ENCODE peak calls at places on chromosome 9, in five cellular contexts. K is neural progenitor cell, H is fibroblast of lung, Z is ovary, O is cardiac muscle cell. R is an unnamed sample.

GRCh38 chr9:7536310-7536939 is 263.2 kb downstream of the DMAC1 start:
- DNase-seq in O (peak; percentile 80), K (peak; percentile 74), H (peak; percentile 29), Z (peak; percentile 33), R (no peak)

GRCh38 chr9:21228122-21228521 is at the start of gene IFNA17:
- DNase-seq in K (no peak), H (no peak), Z (no peak), O (no peak), R (no peak)

GRCh38 chr9:23123048-23123632 is 676.5 kb downstream of the DMRTA1 start:
- DNase-seq in H (peak; percentile 33), Z (no peak), O (peak; percentile 13), K (peak; percentile 69), R (no peak)

GRCh38 chr9:71223953-71224538 is 102.6 kb upstream of the TRPM3 start:
- DNase-seq in Z (no peak), O (peak; percentile 26), K (peak; percentile 16), H (no peak), R (no peak)

GRCh38 chr9:89969156-89969566 is 364.3 kb downstream of the GADD45G start:
- DNase-seq in Z (no peak), K (no peak), H (peak; percentile 77), O (no peak), R (no peak)

GRCh38 chr9:99907208-99907532 is 716 bp downstream of the STX17 start:
- DNase-seq in O (no peak), H (no peak), Z (no peak), K (no peak), R (no peak)

GRCh38 chr9:94005272-94005901 is 50.2 kb upstream of the BARX1 start:
- DNase-seq in H (peak; percentile 33), Z (no peak), K (no peak), O (peak; percentile 69), R (no peak)

GRCh38 chr9:94014066-94014654 is 59.0 kb upstream of the BARX1 start:
- DNase-seq in H (peak; percentile 34), K (peak; percentile 68), O (peak; percentile 71), Z (no peak), R (no peak)

GRCh38 chr9:757246-757881 is 84.1 kb upstream of the DMRT1 start:
- DNase-seq in Z (no peak), H (peak; percentile 60), K (peak; percentile 68), O (peak; percentile 73), R (peak; percentile 58)

GRCh38 chr9:13962006-13962405 is 351.9 kb downstream of the NFIB start:
- DNase-seq in K (no peak), O (peak; percentile 59), H (no peak), Z (no peak), R (no peak)

DNA sequence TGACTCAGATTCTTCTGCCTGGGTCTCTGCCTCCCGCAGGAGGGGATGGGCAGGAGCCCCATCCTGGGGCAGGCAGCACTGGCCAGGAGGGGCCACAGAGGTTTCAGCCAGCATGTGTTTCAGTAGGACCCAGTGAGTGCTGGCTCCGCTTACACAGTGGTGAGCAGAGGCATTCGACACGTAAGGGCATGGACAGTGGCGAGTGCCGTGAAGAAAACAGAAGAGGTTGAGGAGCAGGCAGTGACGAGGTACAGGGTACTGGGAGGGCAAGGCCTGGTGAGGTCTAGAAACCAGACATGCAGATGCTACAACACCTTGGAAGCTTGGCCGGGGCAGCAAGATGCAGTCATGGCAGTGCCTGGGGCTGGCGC is 41.5 kb downstream of the CACNA1B start:
- DNase-seq in O (no peak), H (no peak), K (no peak), Z (no peak), R (no peak)
- H3K9me3 ChIP-seq in O (no peaks in the 10 kb centered on the region), H (no peaks in the 10 kb centered on the region), K (no peaks in the 10 kb centered on the region), Z (no peaks in the 10 kb centered on the region), R (no peaks in the 10 kb centered on the region)

GRCh38 chr9:92846662-92847145 is 31.1 kb downstream of the ZNF484 start:
- DNase-seq in H (no peak), K (no peak), O (no peak), Z (no peak), R (no peak)
- H3K9me3 ChIP-seq in H (peaks cover 4% of the 10 kb centered on the region), K (peaks cover 38% of the 10 kb centered on the region), O (no peaks in the 10 kb centered on the region), Z (peaks cover 34% of the 10 kb centered on the region), R (peaks cover 68% of the 10 kb centered on the region)

GRCh38 chr9:60545346-60546315 is 368.6 kb upstream of the SPATA31A5 start:
- DNase-seq in Z (no peak), K (no peak), H (no peak), O (no peak), R (no peak)

GRCh38 chr9:60546406-60546805 is 367.8 kb upstream of the SPATA31A5 start:
- DNase-seq in O (no peak), Z (no peak), H (no peak), K (no peak), R (no peak)
- H3K9me3 ChIP-seq in O (no peaks in the 10 kb centered on the region), Z (peaks cover 8% of the 10 kb centered on the region), H (no peaks in the 10 kb centered on the region), K (peaks cover 7% of the 10 kb centered on the region), R (peaks cover 17% of the 10 kb centered on the region)

GRCh38 chr9:79847074-79847473 is 275.3 kb downstream of the TLE4 start:
- DNase-seq in H (no peak), O (no peak), Z (no peak), K (no peak), R (no peak)
- H3K9me3 ChIP-seq in H (no peaks in the 10 kb centered on the region), O (no peaks in the 10 kb centered on the region), Z (no peaks in the 10 kb centered on the region), K (peaks cover 15% of the 10 kb centered on the region), R (peaks cover 24% of the 10 kb centered on the region)

GRCh38 chr9:35026671-35027070 is 37.1 kb downstream of the DNAJB5 start:
- DNase-seq in O (peak; percentile 33), K (no peak), H (no peak), Z (no peak), R (no peak)
- H3K9me3 ChIP-seq in O (no peaks in the 10 kb centered on the region), K (no peaks in the 10 kb centered on the region), H (no peaks in the 10 kb centered on the region), Z (no peaks in the 10 kb centered on the region), R (no peaks in the 10 kb centered on the region)

GRCh38 chr9:91111226-91111625 is 250.5 kb downstream of the AUH start:
- DNase-seq in O (no peak), Z (no peak), K (no peak), H (no peak), R (no peak)
- H3K9me3 ChIP-seq in O (peaks cover 6% of the 10 kb centered on the region), Z (no peaks in the 10 kb centered on the region), K (no peaks in the 10 kb centered on the region), H (no peaks in the 10 kb centered on the region), R (no peaks in the 10 kb centered on the region)

DNA sequence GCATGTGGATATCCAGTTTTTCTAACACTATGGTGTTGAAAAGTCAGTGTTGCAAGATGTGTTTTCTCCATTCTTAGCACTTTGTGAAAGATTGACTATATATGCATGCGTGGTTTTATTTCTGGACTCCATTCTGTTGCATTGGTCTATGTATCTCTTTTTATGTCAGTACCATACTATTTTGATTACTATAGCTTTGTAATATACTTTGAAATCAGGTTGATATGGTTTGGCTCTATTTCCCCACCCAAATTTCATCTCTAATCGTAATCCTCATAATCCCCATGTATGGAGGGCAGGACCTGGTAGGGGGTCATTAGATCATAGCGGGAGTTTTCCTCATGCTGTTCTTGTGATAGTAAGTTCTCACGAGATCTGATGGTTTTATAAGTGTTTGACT is 6.5 kb downstream of the RIC1 start:
- DNase-seq in O (no peak), K (no peak), H (no peak), Z (no peak), R (no peak)
- H3K9me3 ChIP-seq in O (no peaks in the 10 kb centered on the region), K (no peaks in the 10 kb centered on the region), H (no peaks in the 10 kb centered on the region), Z (no peaks in the 10 kb centered on the region), R (peaks cover 24% of the 10 kb centered on the region)

DNA sequence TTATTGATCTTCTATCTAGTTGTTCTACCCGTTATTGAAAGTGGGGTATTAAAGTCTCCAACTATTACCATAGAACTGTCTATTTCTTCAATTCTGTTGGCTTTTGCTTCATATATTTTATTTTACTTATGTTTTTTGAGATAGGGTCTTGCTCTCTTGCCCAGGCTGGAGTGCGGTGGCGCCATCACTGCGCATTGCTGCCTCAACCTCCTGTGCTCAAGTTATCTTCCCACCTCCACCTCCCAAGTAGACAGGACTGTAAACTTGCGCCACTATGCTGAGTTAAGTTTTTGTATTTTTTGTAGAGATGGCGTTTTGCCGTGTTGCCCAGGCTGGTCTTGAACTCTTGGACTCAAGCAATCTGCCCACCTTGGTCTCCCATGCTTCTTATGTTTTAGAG is 16.2 kb downstream of the SNAPC3 start:
- DNase-seq in Z (no peak), H (no peak), K (no peak), O (no peak), R (no peak)
- H3K9me3 ChIP-seq in Z (no peaks in the 10 kb centered on the region), H (no peaks in the 10 kb centered on the region), K (peaks cover 4% of the 10 kb centered on the region), O (no peaks in the 10 kb centered on the region), R (no peaks in the 10 kb centered on the region)

GRCh38 chr9:113056191-113057106 is at the start of gene ZFP37:
- DNase-seq in H (peak; percentile 92), Z (peak; percentile 96), K (peak; percentile 95), O (peak; percentile 97), R (peak; percentile 96)

DNA sequence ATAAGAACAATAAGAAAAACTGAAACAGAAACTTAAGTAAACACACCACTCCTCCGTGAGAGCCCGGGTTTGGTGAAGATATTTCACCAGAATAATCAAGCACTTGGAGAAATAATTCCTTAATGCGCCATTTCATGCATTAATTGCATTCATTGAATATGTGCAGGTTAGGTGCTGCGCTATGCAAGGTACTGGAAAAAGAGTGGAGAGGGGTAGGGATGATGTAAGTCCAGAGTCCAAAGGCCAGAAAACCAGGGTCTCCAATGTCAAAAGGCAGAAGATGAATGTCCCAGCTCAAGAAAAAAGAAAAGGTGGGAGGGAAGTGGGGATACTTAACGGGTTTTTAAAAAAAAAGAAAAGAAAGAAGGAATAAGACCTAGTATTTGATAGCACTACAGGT is 669 bp upstream of the ZFP37 start:
- DNase-seq in K (no peak), Z (no peak), H (no peak), O (no peak), R (no peak)
- H3K9me3 ChIP-seq in K (peaks cover 12% of the 10 kb centered on the region), Z (peaks cover 25% of the 10 kb centered on the region), H (no peaks in the 10 kb centered on the region), O (peaks cover 2% of the 10 kb centered on the region), R (no peaks in the 10 kb centered on the region)

DNA sequence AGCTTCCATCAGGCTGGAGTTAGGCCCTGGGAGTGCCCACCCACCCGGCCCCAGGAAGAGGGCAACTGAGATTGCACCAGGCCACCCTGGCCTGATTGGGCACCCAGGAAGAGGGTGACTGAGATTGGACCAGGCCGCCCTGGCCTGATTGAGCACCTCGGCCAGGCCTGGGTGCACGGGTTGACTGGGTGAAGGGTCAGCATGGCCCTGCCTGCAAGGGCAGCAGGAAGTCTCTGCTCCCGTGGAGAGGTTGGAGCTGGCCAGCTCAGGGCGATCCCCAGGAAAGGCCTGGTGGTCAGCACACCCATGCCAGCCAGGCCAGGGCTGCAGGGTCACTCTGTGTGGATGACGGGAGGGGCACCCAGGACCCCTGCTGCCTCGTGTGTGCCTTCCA is 11.8 kb downstream of the ADAMTSL2 start:
- DNase-seq in H (no peak), O (no peak), K (no peak), Z (no peak), R (no peak)
- H3K9me3 ChIP-seq in H (no peaks in the 10 kb centered on the region), O (no peaks in the 10 kb centered on the region), K (no peaks in the 10 kb centered on the region), Z (no peaks in the 10 kb centered on the region), R (no peaks in the 10 kb centered on the region)